ENCODE peak calls at places on chromosomes 7 and 10, in nine cellular contexts. Q, T, U, W, D, Z, A, F and Y are unnamed samples.

GRCh38 chr10:60817135-60817805 is 39.0 kb downstream of the CDK1 start:
- DNase-seq in A (no peak), U (no peak), W (no peak), D (peak; percentile 30), T (peak; percentile 22), F (no peak), Z (no peak), Q (no peak), Y (no peak)

GRCh38 chr10:94006591-94007550 is 13.1 kb downstream of the PLCE1 start:
- DNase-seq in F (no peak), T (peak; percentile 94), Z (no peak), A (no peak), W (no peak), D (peak; percentile 94), Q (peak; percentile 16), U (peak; percentile 78), Y (no peak)

GRCh38 chr7:134856141-134856540 is 76.7 kb downstream of the CALD1 start:
- DNase-seq in Q (no peak), Z (no peak), D (peak; percentile 31), W (no peak), T (no peak), F (no peak), A (no peak), U (no peak), Y (no peak)

GRCh38 chr7:76151932-76152331 is 49.8 kb upstream of the SRRM3 start:
- DNase-seq in W (no peak), U (no peak), Q (no peak), D (no peak), T (no peak), Z (no peak), F (no peak), A (no peak), Y (no peak)

GRCh38 chr10:75057680-75058079 is 53.8 kb upstream of the SAMD8 start:
- DNase-seq in Q (no peak), W (no peak), Z (no peak), D (no peak), F (no peak), A (no peak), U (no peak), T (no peak), Y (no peak)

GRCh38 chr7:86970547-86970946 is 88.9 kb downstream of the ELAPOR2 start:
- DNase-seq in D (no peak), U (no peak), F (no peak), A (no peak), T (no peak), W (no peak), Z (no peak), Q (no peak), Y (no peak)

GRCh38 chr7:156903232-156903909 is 10.4 kb upstream of the LMBR1 start:
- DNase-seq in T (peak; percentile 86), Z (no peak), W (no peak), D (peak; percentile 60), Q (peak; percentile 73), U (no peak), F (no peak), A (peak; percentile 76), Y (no peak)

GRCh38 chr7:15313361-15313760 is 248.5 kb downstream of the AGMO start:
- DNase-seq in F (no peak), Q (no peak), T (no peak), D (peak; percentile 42), U (no peak), A (no peak), W (no peak), Z (no peak), Y (no peak)

GRCh38 chr10:126640391-126640790 is 30.1 kb downstream of the C10orf90 start:
- DNase-seq in Z (no peak), Q (no peak), A (no peak), F (no peak), T (no peak), U (no peak), W (no peak), D (peak; percentile 36), Y (no peak)

GRCh38 chr7:108094933-108095710 is 35.0 kb downstream of the LAMB4 start:
- DNase-seq in Z (peak; percentile 31), U (peak; percentile 86), D (peak; percentile 95), W (no peak), T (peak; percentile 91), Q (peak; percentile 25), A (peak; percentile 81), F (no peak), Y (no peak)

GRCh38 chr10:123890761-123891146 is 853 bp downstream of the CPXM2 start:
- DNase-seq in F (no peak), U (no peak), D (no peak), T (no peak), Q (no peak), W (no peak), A (no peak), Z (no peak), Y (no peak)

GRCh38 chr7:89401099-89401498 is 605.6 kb upstream of the TEX47 start:
- DNase-seq in W (no peak), T (no peak), U (no peak), Q (no peak), A (no peak), D (no peak), F (no peak), Z (no peak), Y (no peak)

GRCh38 chr7:91632948-91633519 is 247.5 kb downstream of the MTERF1 start:
- DNase-seq in Q (no peak), W (no peak), F (no peak), A (no peak), D (no peak), U (no peak), T (no peak), Z (no peak), Y (no peak)

GRCh38 chr7:91636728-91637127 is 243.8 kb downstream of the MTERF1 start:
- DNase-seq in T (no peak), Q (no peak), D (no peak), Z (no peak), F (no peak), A (no peak), W (no peak), U (no peak), Y (no peak)

GRCh38 chr7:91634485-91635177 is 245.9 kb downstream of the MTERF1 start:
- DNase-seq in U (no peak), Q (no peak), W (no peak), Z (no peak), D (no peak), F (no peak), A (no peak), T (no peak), Y (no peak)

GRCh38 chr7:91632234-91632947 is 248.1 kb downstream of the MTERF1 start:
- DNase-seq in Q (no peak), T (no peak), Z (no peak), D (no peak), F (no peak), W (no peak), A (no peak), U (no peak), Y (no peak)

GRCh38 chr7:91636129-91636724 is 244.3 kb downstream of the MTERF1 start:
- DNase-seq in T (peak; percentile 23), U (peak; percentile 27), A (no peak), W (peak; percentile 14), F (peak; percentile 57), D (peak; percentile 48), Q (no peak), Z (no peak), Y (peak; percentile 11)
- TF ChIP-seq CTCF in T (peak; percentile 66), U (peak; percentile 36), A (peak; percentile 25), W (peak; percentile 62), F (peak; percentile 68), D (peak; percentile 67), Q (peak; percentile 57), Z (peak; percentile 47), Y (peak; percentile 57)

DNA sequence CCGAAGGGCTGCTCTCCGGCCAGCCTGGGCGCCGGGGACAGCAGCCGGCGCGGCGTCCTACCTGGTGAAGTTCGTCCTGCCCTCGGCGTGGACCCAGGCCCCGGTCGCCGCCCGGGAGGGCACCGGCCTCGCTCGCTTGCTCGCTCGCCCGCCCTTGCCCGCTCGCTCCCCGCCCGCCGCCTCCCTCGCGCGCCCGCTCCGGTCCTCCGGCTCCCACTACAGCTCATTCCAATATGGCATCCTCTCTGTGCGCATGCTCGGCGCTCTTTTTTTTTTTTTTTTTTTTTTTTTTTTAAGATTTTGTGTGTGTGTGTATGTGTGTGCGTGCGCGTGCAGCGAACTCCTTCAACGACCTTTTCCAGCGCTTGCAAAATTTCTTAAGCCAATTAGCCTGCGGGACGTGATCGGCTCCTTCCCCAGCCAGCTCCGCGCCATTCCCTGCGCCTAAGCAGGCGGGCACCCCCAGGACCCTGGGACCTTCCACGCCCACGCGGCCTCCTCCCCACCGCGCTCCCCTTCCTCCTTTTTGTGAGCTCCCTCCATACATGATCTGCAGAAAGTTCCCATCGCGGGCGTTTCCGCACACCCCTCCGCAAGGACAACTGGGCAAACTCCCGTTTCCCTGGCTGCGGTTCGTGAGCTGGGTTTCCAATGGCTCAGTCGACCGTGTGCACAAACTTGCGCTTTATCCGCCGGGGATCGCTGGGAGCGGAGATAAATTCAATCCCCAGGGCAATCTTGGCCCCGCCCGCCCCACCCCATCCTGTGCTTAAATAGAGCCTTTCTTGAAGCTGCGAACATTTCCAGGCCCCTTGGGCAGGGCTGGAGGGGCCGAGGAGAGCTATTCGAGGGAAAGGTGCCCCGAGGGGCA is at the start of gene SFMBT2:
- DNase-seq in D (peak; percentile 84), W (peak; percentile 46), T (peak; percentile 66), F (no peak), Z (no peak), U (no peak), Q (peak; percentile 73), A (peak; percentile 58), Y (peak; percentile 76)
- TF ChIP-seq CTCF in D (no peak), W (no peak), T (no peak), F (no peak), Z (no peak), U (no peak), Q (no peak), A (peak; percentile 31), Y (no peak)

DNA sequence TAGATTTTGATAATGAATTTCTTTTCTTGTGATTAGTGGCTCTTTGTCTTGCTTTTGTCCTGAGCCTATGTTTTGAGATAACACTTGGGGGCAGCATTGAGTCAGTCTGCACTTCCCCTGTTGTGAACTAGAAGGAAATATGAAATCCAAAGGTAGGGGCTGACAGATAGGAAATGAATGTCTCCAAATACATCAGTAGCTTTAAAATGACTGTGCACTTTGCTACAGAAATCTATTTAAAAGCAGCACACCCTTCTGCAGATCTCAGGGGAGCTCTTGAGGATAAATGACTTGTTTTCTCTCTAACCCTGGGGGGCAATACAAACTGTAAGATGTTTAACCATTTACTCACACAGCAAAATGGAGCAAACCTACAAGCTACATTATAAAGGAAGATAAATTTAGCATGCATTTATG is 176.0 kb upstream of the MYO3A start:
- DNase-seq in A (no peak), Q (no peak), W (peak; percentile 33), T (peak; percentile 34), Z (no peak), F (peak; percentile 21), U (peak; percentile 52), D (peak; percentile 67), Y (peak; percentile 35)
- TF ChIP-seq CTCF in A (no peak), Q (peak; percentile 38), W (peak; percentile 86), T (peak; percentile 58), Z (no peak), F (peak; percentile 52), U (peak; percentile 72), D (peak; percentile 57), Y (peak; percentile 81)

DNA sequence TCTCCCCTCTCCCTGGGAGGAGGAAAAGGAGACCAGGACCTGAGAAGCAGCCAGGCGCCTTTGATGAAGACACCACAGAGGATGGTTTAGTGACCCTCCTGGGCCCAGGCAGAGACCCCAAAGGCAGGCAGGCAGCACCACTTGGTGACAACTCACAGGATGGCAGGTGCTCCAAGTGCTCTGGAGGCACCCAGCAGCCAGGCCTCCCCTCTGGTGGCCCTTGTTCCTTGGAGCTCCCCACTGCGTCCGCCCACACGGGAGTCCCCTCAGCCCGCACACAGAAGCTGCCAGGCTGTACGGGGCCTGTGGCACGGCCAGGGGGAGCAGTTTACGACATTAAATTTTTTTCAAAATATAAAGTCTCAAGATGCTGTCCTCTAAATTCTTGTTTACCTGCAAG is 607.1 kb upstream of the FOXK1 start:
- DNase-seq in F (no peak), A (no peak), W (no peak), Q (no peak), Z (no peak), T (no peak), U (no peak), D (no peak), Y (no peak)
- TF ChIP-seq CTCF in F (peak; percentile 3), A (no peak), W (no peak), Q (no peak), Z (no peak), T (no peak), U (no peak), D (no peak), Y (no peak)